ENCODE peak calls at places on chromosome 9, in eight cellular contexts. J is HCT116, S is suprapubic skin, E is spleen, I is ovary, T is sigmoid colon, R is prostate gland, H is A549. Y is an unnamed sample.

GRCh38 chr9:110579763-110580255 is 268 bp upstream of the SVEP1 start:
- DNase-seq in I (no peak), T (peak; percentile 79), H (peak; percentile 16), S (peak; percentile 87), R (no peak), J (no peak), E (no peak), Y (no peak)

GRCh38 chr9:131657456-131657855 is 82.4 kb downstream of the RAPGEF1 start:
- DNase-seq in E (no peak), R (no peak), T (no peak), H (no peak), I (no peak), J (no peak), S (no peak), Y (no peak)

GRCh38 chr9:98532147-98532546 is 176.6 kb downstream of the GABBR2 start:
- DNase-seq in R (no peak), J (no peak), I (no peak), S (no peak), H (no peak), E (no peak), T (no peak), Y (no peak)

GRCh38 chr9:114367823-114368609 is 19.8 kb downstream of the AKNA start:
- DNase-seq in S (peak; percentile 50), J (no peak), E (peak; percentile 84), I (no peak), H (no peak), T (no peak), R (no peak), Y (no peak)

GRCh38 chr9:133490865-133491655 is 12.2 kb upstream of the SLC2A6 start:
- DNase-seq in H (no peak), E (peak; percentile 60), S (no peak), T (no peak), R (no peak), J (no peak), I (no peak), Y (no peak)

GRCh38 chr9:133935328-133936040 is 56.6 kb downstream of the VAV2 start:
- DNase-seq in I (peak; percentile 63), J (no peak), R (no peak), E (no peak), H (no peak), S (no peak), T (peak; percentile 88), Y (no peak)

GRCh38 chr9:130847306-130848217 is 12.5 kb downstream of the ABL1 start:
- DNase-seq in J (no peak), E (no peak), H (peak; percentile 90), S (peak; percentile 93), I (peak; percentile 91), R (no peak), T (peak; percentile 97), Y (peak; percentile 72)

GRCh38 chr9:91047993-91048607 is 246.5 kb downstream of the SYK start:
- DNase-seq in J (no peak), S (peak; percentile 36), R (no peak), H (no peak), T (no peak), E (no peak), I (no peak), Y (no peak)

GRCh38 chr9:134101623-134102149 is 33.9 kb upstream of the BRD3 start:
- DNase-seq in J (no peak), I (no peak), H (no peak), T (no peak), E (no peak), S (no peak), R (no peak), Y (no peak)

GRCh38 chr9:108776920-108777650 is 78.7 kb downstream of the ACTL7B start:
- DNase-seq in J (no peak), S (no peak), I (no peak), R (no peak), T (no peak), H (no peak), E (no peak), Y (no peak)

GRCh38 chr9:72280913-72281500 is 84.0 kb downstream of the ZFAND5 start:
- DNase-seq in H (peak; percentile 63), R (peak; percentile 74), T (peak; percentile 86), E (peak; percentile 89), J (peak; percentile 60), I (peak; percentile 79), S (no peak), Y (peak; percentile 67)

GRCh38 chr9:34437006-34437925 is 21.1 kb downstream of the FAM219A start:
- DNase-seq in S (no peak), E (no peak), J (peak; percentile 67), T (peak; percentile 70), R (peak; percentile 62), H (peak; percentile 51), I (peak; percentile 35), Y (peak; percentile 51)

GRCh38 chr9:28332648-28333047 is 759.4 kb upstream of the C9orf72 start:
- DNase-seq in J (no peak), R (no peak), S (no peak), T (no peak), H (no peak), I (no peak), E (no peak), Y (no peak)

GRCh38 chr9:126956929-126957686 is 42.5 kb downstream of the RALGPS1 start:
- DNase-seq in I (no peak), J (peak; percentile 35), T (no peak), H (peak; percentile 17), E (no peak), R (no peak), S (no peak), Y (no peak)

GRCh38 chr9:75488082-75488713 is 399.9 kb downstream of the OSTF1 start:
- DNase-seq in H (no peak), T (no peak), J (no peak), S (no peak), I (no peak), R (no peak), E (no peak), Y (peak; percentile 18)

GRCh38 chr9:35563791-35564197 is 41.3 kb upstream of the TESK1 start:
- DNase-seq in J (no peak), R (no peak), I (peak; percentile 64), E (no peak), S (no peak), T (peak; percentile 83), H (no peak), Y (peak; percentile 81)

GRCh38 chr9:79210541-79211243 is 361.1 kb upstream of the TLE4 start:
- DNase-seq in R (no peak), I (no peak), T (no peak), H (no peak), J (no peak), E (no peak), S (no peak), Y (no peak)

GRCh38 chr9:33452828-33453271 is 5.5 kb upstream of the AQP3 start:
- DNase-seq in J (peak; percentile 63), E (no peak), I (peak; percentile 36), T (no peak), R (peak; percentile 62), H (peak; percentile 88), S (no peak), Y (no peak)

GRCh38 chr9:108565651-108566378 is 290.0 kb downstream of the ACTL7B start:
- DNase-seq in S (no peak), R (peak; percentile 72), T (peak; percentile 72), J (peak; percentile 72), E (no peak), H (peak; percentile 83), I (peak; percentile 60), Y (peak; percentile 42)

GRCh38 chr9:31820426-31820825 is 564.0 kb upstream of the ACO1 start:
- DNase-seq in T (no peak), J (no peak), H (no peak), E (peak; percentile 68), R (no peak), S (no peak), I (no peak), Y (no peak)
- H3K27ac ChIP-seq in T (no peak overlapping the region), J (no peak overlapping the region), H (no peak overlapping the region), E (no peak overlapping the region), R (no peak overlapping the region), S (no peak overlapping the region), I (no peak overlapping the region), Y (no peak overlapping the region)

DNA sequence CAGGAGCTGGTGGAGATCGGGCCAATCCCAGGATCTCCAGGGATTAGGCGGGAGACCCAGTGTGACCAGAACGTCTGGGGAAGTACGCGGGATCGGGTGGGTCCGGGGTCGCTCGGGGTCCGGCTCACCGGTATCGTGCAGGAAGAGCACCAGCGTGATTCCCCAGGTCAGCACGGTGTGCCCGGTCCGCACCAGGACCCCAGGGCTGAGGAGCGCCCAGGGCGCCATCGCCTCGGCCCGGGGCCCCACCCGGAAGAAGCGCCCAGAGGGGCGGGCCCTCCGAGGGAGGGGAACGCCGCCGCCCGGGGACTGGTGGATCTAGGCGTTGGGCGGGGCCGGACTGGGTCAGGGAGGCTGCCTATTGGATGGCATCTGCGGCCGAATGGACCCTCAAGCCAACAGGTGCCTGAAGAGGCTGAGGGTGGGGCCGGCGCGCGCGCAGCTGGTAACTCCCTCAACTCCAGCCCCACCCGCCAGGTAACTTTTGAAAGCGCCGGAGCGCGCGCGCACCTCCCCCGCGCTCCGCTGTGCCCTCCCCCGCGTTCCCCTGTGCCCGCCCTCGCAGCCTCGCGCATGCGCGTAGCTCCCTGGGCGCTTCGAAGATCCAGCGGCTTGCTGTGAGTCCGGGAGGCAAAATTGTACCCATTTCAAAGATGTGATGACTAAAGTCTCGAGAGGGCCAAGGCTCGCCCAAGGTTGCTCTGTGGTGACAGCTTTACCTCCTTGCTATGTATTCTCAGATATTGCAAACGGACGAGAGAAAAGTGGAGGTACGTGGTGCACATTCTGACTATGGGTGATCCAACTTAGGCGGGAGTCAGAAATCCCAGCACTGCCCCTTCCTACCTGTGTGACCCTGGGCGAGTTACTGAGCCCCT is at the start of gene ZDHHC12:
- DNase-seq in J (peak; percentile 96), H (peak; percentile 100), E (peak; percentile 100), T (peak; percentile 98), R (peak; percentile 100), S (peak; percentile 97), I (peak; percentile 92), Y (peak; percentile 92)
- TF ChIP-seq POLR2A in J (peak; percentile 82), H (peak; percentile 95), E (peak; percentile 86), T (peak; percentile 37), R (peak; percentile 68), S (peak; percentile 57), I (no peak), Y (peak; percentile 81)

GRCh38 chr9:25861416-25861815 is 183.2 kb upstream of the TUSC1 start:
- DNase-seq in E (no peak), T (no peak), J (no peak), R (no peak), I (no peak), S (no peak), H (no peak), Y (no peak)
- H3K9me3 ChIP-seq in E (peaks cover 6% of the 10 kb centered on the region), T (no peaks in the 10 kb centered on the region), J (no peaks in the 10 kb centered on the region), R (no peaks in the 10 kb centered on the region), I (no peaks in the 10 kb centered on the region), S (no peaks in the 10 kb centered on the region), H (no peaks in the 10 kb centered on the region), Y (no peaks in the 10 kb centered on the region)

DNA sequence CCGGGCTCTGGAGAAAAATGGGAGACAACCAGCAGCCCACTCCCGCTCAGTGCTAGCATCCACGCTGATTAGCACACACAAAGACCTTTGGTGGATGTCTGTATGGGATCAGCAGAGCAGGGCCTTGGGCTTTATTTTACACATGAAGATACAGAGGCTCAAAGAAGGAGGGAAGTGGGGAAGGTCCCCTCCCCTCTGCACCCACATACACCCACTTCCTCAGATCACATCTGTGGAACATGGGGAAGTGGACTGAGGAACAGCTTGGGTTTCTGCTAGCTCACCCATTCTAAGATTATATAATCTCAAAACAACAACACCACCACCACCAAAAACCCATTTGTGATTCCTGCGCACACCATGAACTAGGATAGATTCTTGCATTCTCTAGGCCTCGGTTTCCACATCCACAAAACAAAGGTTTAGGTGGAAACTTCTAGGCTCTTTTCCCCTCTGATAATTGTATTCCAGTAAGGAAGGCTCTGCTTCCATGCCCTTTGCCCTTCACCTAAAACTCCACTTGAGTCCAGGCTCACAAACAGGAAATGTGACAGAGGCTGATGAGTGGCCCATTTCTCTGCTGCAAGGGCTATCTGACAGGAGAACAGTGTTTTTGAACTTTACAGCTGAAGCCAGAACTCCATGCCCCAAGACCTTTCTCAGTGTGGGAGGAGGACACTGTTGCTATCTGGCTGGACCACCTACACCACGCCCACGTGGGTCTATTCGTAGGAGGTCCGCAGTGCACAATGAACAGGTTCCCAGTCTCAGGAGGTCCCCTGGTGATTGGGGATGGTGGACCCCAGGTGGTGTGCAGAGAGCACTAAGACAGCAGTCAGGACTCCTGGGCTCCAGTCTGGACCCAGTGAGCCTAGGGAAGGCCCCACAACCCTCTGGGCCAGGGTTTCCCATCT is 13.8 kb downstream of the GGTA1 start:
- DNase-seq in E (no peak), S (no peak), H (no peak), J (no peak), I (no peak), R (no peak), T (no peak), Y (peak; percentile 25)
- H3K27ac ChIP-seq in E (peak overlapping the region; percentile 65), S (peak overlapping the region; percentile 69), H (no peak overlapping the region), J (no peak overlapping the region), I (no peak overlapping the region), R (no peak overlapping the region), T (peak overlapping the region; percentile 31), Y (peak overlapping the region; percentile 27)